ENCODE peak calls at places on chromosomes 16 and 17, in eight cellular contexts. N is cardiac muscle cell; X is stomach; L is naive thymus-derived CD4-positive, alpha-beta T cell; P is spleen; R is brain microvascular endothelial cell; V is Panc1; T is adrenal gland. A is an unnamed sample. For H3K36me3, the result is how much of the 10 kb centered on the place peaks cover.

GRCh38 chr17:39094607-39095308 is 56.7 kb downstream of the PLXDC1 start:
- DNase-seq in N (no peak), X (no peak), L (peak), P (no peak), R (no peak), V (no peak), T (no peak), A (no peak)

GRCh38 chr17:40097931-40098845 is 2.2 kb downstream of the NR1D1 start:
- DNase-seq in N (peak), X (peak), L (no peak), P (no peak), R (no peak), V (no peak), T (peak), A (peak)

GRCh38 chr17:66619196-66619595 is 215.7 kb upstream of the CACNG5 start:
- DNase-seq in N (no peak), X (no peak), L (no peak), P (no peak), R (no peak), V (no peak), T (no peak), A (no peak)

GRCh38 chr17:9356488-9356911 is 219.1 kb downstream of the STX8 start:
- DNase-seq in N (no peak), X (no peak), L (no peak), P (no peak), R (no peak), V (no peak), T (no peak), A (peak)

GRCh38 chr17:39782481-39782880 is 44.7 kb downstream of the GRB7 start:
- DNase-seq in N (peak), X (no peak), L (no peak), P (no peak), R (peak), V (no peak), T (no peak), A (no peak)

GRCh38 chr16:50434872-50435478 is 66.2 kb upstream of the BRD7 start:
- DNase-seq in N (no peak), X (no peak), L (no peak), P (no peak), R (no peak), V (no peak), T (no peak), A (no peak)

GRCh38 chr17:77837917-77838316 is 120.6 kb upstream of the TNRC6C start:
- DNase-seq in N (no peak), X (no peak), L (no peak), P (peak), R (no peak), V (no peak), T (no peak), A (peak)

GRCh38 chr16:12758031-12758669 is 45.5 kb downstream of the CPPED1 start:
- DNase-seq in N (no peak), X (no peak), L (no peak), P (no peak), R (no peak), V (no peak), T (no peak), A (no peak)

GRCh38 chr17:38673714-38674012 is 1.1 kb downstream of the EPOP start:
- DNase-seq in N (peak), X (peak), L (peak), P (no peak), R (no peak), V (no peak), T (peak), A (no peak)

GRCh38 chr17:32870027-32870670 is 6.8 kb downstream of the MYO1D start:
- DNase-seq in N (no peak), X (no peak), L (no peak), P (no peak), R (no peak), V (no peak), T (peak), A (peak)

GRCh38 chr17:33200587-33200986 is 92.5 kb downstream of the ASIC2 start:
- DNase-seq in N (no peak), X (no peak), L (no peak), P (no peak), R (peak), V (no peak), T (no peak), A (no peak)

GRCh38 chr16:57624044-57624688 is 4.3 kb upstream of the ADGRG1 start:
- DNase-seq in N (peak), X (no peak), L (no peak), P (peak), R (peak), V (no peak), T (peak), A (no peak)

GRCh38 chr17:31309525-31309924 is 4.3 kb downstream of the EVI2B start:
- DNase-seq in N (no peak), X (no peak), L (peak), P (no peak), R (no peak), V (no peak), T (no peak), A (no peak)

GRCh38 chr17:31308372-31308905 is 5.4 kb downstream of the EVI2B start:
- DNase-seq in N (no peak), X (no peak), L (no peak), P (no peak), R (no peak), V (no peak), T (no peak), A (no peak)

GRCh38 chr17:31308935-31309334 is 4.9 kb downstream of the EVI2B start:
- DNase-seq in N (no peak), X (no peak), L (no peak), P (no peak), R (no peak), V (no peak), T (no peak), A (no peak)

GRCh38 chr17:31310260-31310659 is 3.6 kb downstream of the EVI2B start:
- DNase-seq in N (no peak), X (no peak), L (peak), P (no peak), R (no peak), V (no peak), T (no peak), A (no peak)

GRCh38 chr17:31307640-31308039 is 6.2 kb downstream of the EVI2B start:
- DNase-seq in N (no peak), X (no peak), L (no peak), P (no peak), R (no peak), V (no peak), T (no peak), A (no peak)
- H3K4me3 ChIP-seq in N (no peak), X (no peak), L (peak), P (peak), R (no peak), V (no peak), T (no peak), A (no peak)

GRCh38 chr16:89222931-89223330 is 5.4 kb downstream of the ZNF778 start:
- DNase-seq in N (no peak), X (no peak), L (no peak), P (no peak), R (no peak), V (no peak), T (no peak), A (no peak)
- H3K36me3 ChIP-seq in N (under half), X (half or more), L (under half), P (under half), R (half or more), V (under half), T (under half), A (under half)

DNA sequence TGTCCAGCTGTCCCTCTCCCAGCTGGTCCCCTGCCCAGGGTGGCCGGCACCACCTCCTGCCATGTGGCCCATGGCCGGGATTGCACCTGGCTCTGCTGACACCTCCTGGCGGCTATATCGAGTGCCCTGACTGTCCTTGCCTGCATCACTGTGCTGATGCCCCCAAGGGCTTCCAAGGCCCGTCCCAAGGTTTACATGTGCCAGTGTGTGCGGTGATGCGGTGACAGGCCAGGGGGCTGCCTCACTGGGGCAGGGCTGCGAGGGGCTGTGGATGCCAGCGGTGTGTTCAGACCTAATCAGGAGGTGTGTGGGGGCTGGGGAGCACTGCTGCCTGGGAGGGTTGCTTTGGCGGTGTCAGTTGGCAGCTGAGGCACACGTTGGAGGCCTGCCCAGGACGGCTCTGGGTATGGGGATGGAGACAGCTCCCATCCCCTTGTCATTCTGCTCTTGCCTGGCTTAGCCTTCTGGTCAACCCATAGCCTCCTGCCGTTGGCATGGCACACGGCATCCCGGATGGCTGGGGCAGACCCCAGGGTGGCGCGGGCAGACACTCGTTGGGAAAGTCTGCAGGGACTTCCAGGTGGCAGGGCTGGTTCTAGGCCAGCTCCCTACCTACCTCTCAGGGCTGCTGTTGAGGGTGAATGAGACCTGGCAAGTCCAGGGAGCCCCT is 5.5 kb downstream of the MAP2K3 start:
- DNase-seq in N (peak), X (no peak), L (no peak), P (no peak), R (no peak), V (no peak), T (peak), A (no peak)
- H3K4me3 ChIP-seq in N (no peak), X (no peak), L (no peak), P (no peak), R (no peak), V (no peak), T (no peak), A (no peak)

DNA sequence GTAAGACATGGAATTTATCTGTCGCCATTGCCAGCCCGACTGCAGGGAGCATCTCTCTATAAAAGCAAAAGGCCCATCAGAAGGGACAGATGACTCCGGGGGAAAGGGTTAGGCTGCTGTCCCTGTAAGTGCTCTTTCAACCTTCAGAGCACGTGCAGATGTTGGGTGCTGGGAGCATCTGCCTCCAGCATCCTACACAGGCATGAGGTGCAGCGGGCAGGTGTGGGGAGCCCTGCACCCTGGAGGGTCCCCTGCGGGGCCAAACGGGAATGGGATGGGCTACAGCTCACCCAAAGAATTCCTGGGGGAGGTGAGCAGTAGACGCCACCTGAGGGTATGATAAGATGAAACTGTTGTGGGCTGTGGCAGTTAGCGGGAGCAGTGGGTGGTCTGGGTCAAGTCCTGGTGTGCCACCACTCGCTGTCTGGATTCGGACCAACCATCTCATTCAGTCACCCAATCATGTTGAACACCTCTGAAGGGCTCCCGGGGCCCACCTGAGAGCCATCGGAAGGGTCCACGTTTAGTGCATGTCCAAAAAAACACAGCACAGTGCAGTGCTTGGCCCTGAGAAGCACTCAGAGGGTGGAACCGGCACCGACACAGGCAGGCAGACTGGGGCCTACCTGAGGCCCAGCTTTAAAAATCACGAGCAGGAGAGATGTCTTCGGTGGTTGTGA is 3.8 kb downstream of the SMCR8 start:
- DNase-seq in N (no peak), X (no peak), L (no peak), P (peak), R (no peak), V (no peak), T (no peak), A (peak)
- H3K36me3 ChIP-seq in N (under half), X (half or more), L (under half), P (under half), R (under half), V (under half), T (under half), A (under half)

DNA sequence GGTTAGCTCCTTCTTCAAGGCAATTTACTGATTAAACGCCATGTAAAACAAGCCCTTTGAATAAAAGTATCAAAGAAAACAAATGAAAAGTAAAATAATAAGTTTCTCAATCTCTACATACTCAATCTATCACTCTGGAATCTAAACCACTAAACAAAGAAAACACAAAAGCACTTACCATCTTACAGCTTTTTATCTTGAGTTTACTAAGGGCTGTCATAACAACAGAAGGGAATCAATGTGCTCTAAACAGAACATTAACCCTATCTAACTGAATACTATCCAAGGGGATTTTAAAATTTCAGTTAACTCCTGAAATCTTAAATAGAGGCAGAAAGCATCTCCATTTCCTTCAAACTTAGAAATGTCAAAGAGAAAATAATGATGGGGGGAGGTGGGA is 3.4 kb downstream of the SKA2 start:
- DNase-seq in N (peak), X (no peak), L (no peak), P (no peak), R (no peak), V (no peak), T (no peak), A (no peak)
- H3K4me3 ChIP-seq in N (no peak), X (no peak), L (no peak), P (no peak), R (no peak), V (no peak), T (no peak), A (no peak)

GRCh38 chr17:82614095-82614631 is 34.1 kb downstream of the WDR45B start:
- DNase-seq in N (no peak), X (no peak), L (no peak), P (peak), R (no peak), V (no peak), T (no peak), A (no peak)

GRCh38 chr17:82616021-82616703 is 32.1 kb downstream of the WDR45B start:
- DNase-seq in N (no peak), X (no peak), L (no peak), P (peak), R (no peak), V (no peak), T (no peak), A (peak)

GRCh38 chr17:82613283-82614094 is 34.8 kb downstream of the WDR45B start:
- DNase-seq in N (no peak), X (no peak), L (no peak), P (no peak), R (no peak), V (no peak), T (no peak), A (no peak)

GRCh38 chr17:82619211-82619610 is 29.0 kb downstream of the WDR45B start:
- DNase-seq in N (no peak), X (no peak), L (no peak), P (peak), R (no peak), V (no peak), T (no peak), A (no peak)

DNA sequence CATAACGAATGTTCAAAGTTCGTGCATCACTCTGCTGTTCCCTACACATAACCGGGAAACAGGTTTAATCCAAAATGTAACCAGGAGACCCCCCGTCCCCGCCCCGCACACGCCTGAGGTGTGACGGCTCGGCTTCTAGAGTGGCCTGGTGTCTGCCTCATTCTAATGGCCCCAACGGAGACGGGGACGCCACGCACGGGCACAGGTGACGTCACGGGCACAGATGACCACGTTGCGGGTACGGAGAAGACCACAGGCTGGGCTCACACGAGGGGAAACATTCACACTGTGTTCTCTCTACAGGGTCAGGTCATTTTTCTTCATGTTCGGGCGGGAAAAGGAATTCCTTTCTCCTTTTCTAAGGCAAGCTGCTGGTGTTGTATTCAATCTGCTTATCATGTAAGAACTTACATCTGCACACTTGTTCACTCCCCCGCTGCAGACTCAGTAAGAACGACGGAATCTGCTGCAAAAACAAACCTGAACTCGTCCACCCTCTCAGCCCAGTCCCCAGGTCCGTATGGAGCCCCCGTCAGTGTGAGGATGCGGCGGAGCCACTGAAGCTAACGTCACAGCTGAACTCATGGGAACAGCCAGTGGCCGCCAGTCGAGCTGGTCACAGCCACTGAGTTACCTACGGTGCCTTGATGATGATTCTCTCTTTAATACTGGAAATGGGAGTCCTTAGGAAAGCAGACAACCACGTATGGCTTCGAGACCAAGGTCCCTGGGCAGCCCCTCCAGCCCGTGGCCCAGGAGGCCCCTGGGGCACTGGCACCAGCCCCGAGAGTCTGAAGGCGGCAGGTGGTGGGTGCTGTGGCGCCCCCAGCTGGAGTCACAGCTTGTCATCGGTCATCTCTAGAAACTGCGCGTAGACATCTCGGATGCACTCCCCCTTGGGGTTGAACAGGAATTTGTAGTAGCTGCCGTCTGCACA is 32.9 kb downstream of the WDR45B start:
- DNase-seq in N (no peak), X (no peak), L (no peak), P (peak), R (no peak), V (no peak), T (no peak), A (no peak)
- H3K36me3 ChIP-seq in N (under half), X (half or more), L (under half), P (under half), R (half or more), V (under half), T (under half), A (under half)